ENCODE peak calls at places on chromosomes 2 and 18, in six cellular contexts. One of them, this sample, is unnamed.

GRCh38 chr2:224263571-224264043 is 138.3 kb downstream of the FAM124B start:
- DNase-seq in H9: no peak
- DNase-seq in heart right ventricle: no peak
- DNase-seq in upper lobe of right lung: no peak
- DNase-seq in PC-9: peak
- DNase-seq in Peyer's patch: no peak
- DNase-seq in this sample: no peak

GRCh38 chr2:98308068-98308467 is 38.2 kb upstream of the CNGA3 start:
- DNase-seq in upper lobe of right lung: no peak
- DNase-seq in Peyer's patch: no peak
- DNase-seq in H9: no peak
- DNase-seq in PC-9: no peak
- DNase-seq in heart right ventricle: no peak
- DNase-seq in this sample: no peak

GRCh38 chr2:172195836-172196376 is 93.2 kb upstream of the DLX2 start:
- DNase-seq in upper lobe of right lung: no peak
- DNase-seq in Peyer's patch: no peak
- DNase-seq in PC-9: peak
- DNase-seq in H9: no peak
- DNase-seq in heart right ventricle: no peak
- DNase-seq in this sample: peak

GRCh38 chr2:136874258-136874657 is 108.9 kb downstream of the THSD7B start:
- DNase-seq in H9: peak
- DNase-seq in Peyer's patch: no peak
- DNase-seq in PC-9: no peak
- DNase-seq in heart right ventricle: no peak
- DNase-seq in upper lobe of right lung: no peak
- DNase-seq in this sample: no peak

GRCh38 chr2:215826838-215827441 is 186.4 kb downstream of the MREG start:
- DNase-seq in Peyer's patch: no peak
- DNase-seq in heart right ventricle: no peak
- DNase-seq in upper lobe of right lung: no peak
- DNase-seq in PC-9: no peak
- DNase-seq in H9: no peak
- DNase-seq in this sample: no peak

GRCh38 chr2:128770143-128771080 is 451.7 kb upstream of the HS6ST1 start:
- DNase-seq in PC-9: no peak
- DNase-seq in heart right ventricle: no peak
- DNase-seq in upper lobe of right lung: peak
- DNase-seq in H9: peak
- DNase-seq in Peyer's patch: no peak
- DNase-seq in this sample: no peak

GRCh38 chr18:69969491-69969890 is 21.8 kb upstream of the CD226 start:
- DNase-seq in heart right ventricle: no peak
- DNase-seq in PC-9: no peak
- DNase-seq in upper lobe of right lung: no peak
- DNase-seq in H9: no peak
- DNase-seq in Peyer's patch: no peak
- DNase-seq in this sample: no peak

GRCh38 chr2:176646033-176646615 is 376.9 kb downstream of the MTX2 start:
- DNase-seq in heart right ventricle: no peak
- DNase-seq in Peyer's patch: no peak
- DNase-seq in H9: peak
- DNase-seq in PC-9: no peak
- DNase-seq in upper lobe of right lung: no peak
- DNase-seq in this sample: no peak

GRCh38 chr18:61926532-61926931 is 33.7 kb upstream of the RNF152 start:
- DNase-seq in PC-9: no peak
- DNase-seq in upper lobe of right lung: no peak
- DNase-seq in heart right ventricle: no peak
- DNase-seq in H9: no peak
- DNase-seq in Peyer's patch: no peak
- DNase-seq in this sample: no peak

GRCh38 chr2:74407682-74408081 is 13.7 kb downstream of the C2orf81 start:
- DNase-seq in Peyer's patch: no peak
- DNase-seq in heart right ventricle: no peak
- DNase-seq in H9: no peak
- DNase-seq in upper lobe of right lung: no peak
- DNase-seq in PC-9: no peak
- DNase-seq in this sample: no peak

GRCh38 chr2:164479460-164479859 is 141.8 kb downstream of the GRB14 start:
- DNase-seq in heart right ventricle: no peak
- DNase-seq in upper lobe of right lung: no peak
- DNase-seq in Peyer's patch: no peak
- DNase-seq in H9: peak
- DNase-seq in PC-9: peak
- DNase-seq in this sample: no peak

DNA sequence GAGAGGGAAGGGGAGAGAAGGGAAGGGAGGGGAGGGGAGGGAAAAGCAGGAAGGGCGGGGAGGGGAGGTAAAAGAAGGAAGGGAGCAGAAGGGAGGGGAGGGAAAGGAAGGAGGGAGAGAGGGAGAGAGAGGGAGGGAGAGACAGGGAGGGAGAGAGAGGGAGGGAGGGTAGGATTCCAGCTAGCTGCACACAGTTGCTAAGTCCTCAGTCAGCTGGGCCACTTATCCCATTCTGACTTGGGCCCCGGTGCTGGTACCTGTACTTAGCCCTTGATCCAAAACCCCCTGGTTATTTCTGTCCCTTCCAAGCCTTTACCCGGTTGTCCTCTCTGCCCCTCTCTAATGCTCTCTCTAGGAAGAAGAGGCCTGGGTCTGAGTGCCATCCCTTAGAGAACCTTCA is 211.4 kb downstream of the TTC32 start:
- DNase-seq in PC-9: no peak
- DNase-seq in H9: no peak
- DNase-seq in upper lobe of right lung: no peak
- DNase-seq in heart right ventricle: no peak
- DNase-seq in Peyer's patch: no peak
- DNase-seq in this sample: no peak
- H3K27ac ChIP-seq in PC-9: no peak
- H3K27ac ChIP-seq in H9: no peak
- H3K27ac ChIP-seq in upper lobe of right lung: no peak
- H3K27ac ChIP-seq in heart right ventricle: no peak
- H3K27ac ChIP-seq in Peyer's patch: no peak
- H3K27ac ChIP-seq in this sample: no peak

GRCh38 chr2:233689498-233689897 is 3.2 kb upstream of the UGT1A6 start:
- DNase-seq in H9: no peak
- DNase-seq in PC-9: peak
- DNase-seq in heart right ventricle: no peak
- DNase-seq in Peyer's patch: no peak
- DNase-seq in upper lobe of right lung: no peak
- DNase-seq in this sample: no peak

GRCh38 chr2:233691443-233692433 is 952 bp upstream of the UGT1A6 start:
- DNase-seq in Peyer's patch: no peak
- DNase-seq in upper lobe of right lung: no peak
- DNase-seq in H9: no peak
- DNase-seq in PC-9: peak
- DNase-seq in heart right ventricle: no peak
- DNase-seq in this sample: peak

GRCh38 chr2:233692648-233693047 is at the start of gene UGT1A6:
- DNase-seq in H9: no peak
- DNase-seq in heart right ventricle: no peak
- DNase-seq in upper lobe of right lung: no peak
- DNase-seq in PC-9: no peak
- DNase-seq in Peyer's patch: no peak
- DNase-seq in this sample: no peak

GRCh38 chr2:233690444-233690843 is 2.2 kb upstream of the UGT1A6 start:
- DNase-seq in heart right ventricle: no peak
- DNase-seq in upper lobe of right lung: no peak
- DNase-seq in PC-9: peak
- DNase-seq in H9: no peak
- DNase-seq in Peyer's patch: no peak
- DNase-seq in this sample: peak

GRCh38 chr2:233693963-233694362 is 1.3 kb downstream of the UGT1A6 start:
- DNase-seq in upper lobe of right lung: no peak
- DNase-seq in heart right ventricle: no peak
- DNase-seq in H9: no peak
- DNase-seq in Peyer's patch: no peak
- DNase-seq in PC-9: no peak
- DNase-seq in this sample: no peak
- H3K27ac ChIP-seq in upper lobe of right lung: no peak
- H3K27ac ChIP-seq in heart right ventricle: no peak
- H3K27ac ChIP-seq in H9: no peak
- H3K27ac ChIP-seq in Peyer's patch: no peak
- H3K27ac ChIP-seq in PC-9: peak
- H3K27ac ChIP-seq in this sample: no peak

DNA sequence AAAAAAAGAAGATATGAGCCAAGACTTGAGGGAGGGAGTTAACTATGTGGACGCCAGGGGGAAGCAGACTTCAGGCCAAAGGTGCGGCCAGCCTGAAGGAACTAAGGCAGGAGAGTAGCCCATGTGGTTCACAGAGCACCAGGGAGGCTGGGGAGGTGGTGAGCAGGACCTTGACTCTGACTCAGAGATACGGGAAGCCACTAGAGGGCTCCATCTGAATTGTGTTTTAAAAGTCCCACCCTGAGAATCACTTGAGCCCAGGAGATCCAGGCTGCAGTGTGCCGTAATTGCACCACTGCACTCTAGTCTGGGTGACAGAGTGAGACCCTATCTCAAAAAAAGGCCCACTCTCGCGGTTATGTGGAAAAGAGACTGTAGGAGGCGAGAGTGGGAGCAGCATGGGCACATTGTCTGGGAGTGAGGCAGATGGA is 12.3 kb downstream of the CEP192 start:
- DNase-seq in heart right ventricle: no peak
- DNase-seq in upper lobe of right lung: no peak
- DNase-seq in PC-9: no peak
- DNase-seq in Peyer's patch: no peak
- DNase-seq in H9: peak
- DNase-seq in this sample: no peak
- H3K27ac ChIP-seq in heart right ventricle: no peak
- H3K27ac ChIP-seq in upper lobe of right lung: no peak
- H3K27ac ChIP-seq in PC-9: no peak
- H3K27ac ChIP-seq in Peyer's patch: no peak
- H3K27ac ChIP-seq in H9: no peak
- H3K27ac ChIP-seq in this sample: no peak

GRCh38 chr2:234462218-234462992 is 34.5 kb downstream of the ARL4C start:
- DNase-seq in PC-9: no peak
- DNase-seq in upper lobe of right lung: no peak
- DNase-seq in heart right ventricle: no peak
- DNase-seq in Peyer's patch: no peak
- DNase-seq in H9: no peak
- DNase-seq in this sample: no peak

GRCh38 chr2:234467289-234467688 is 29.6 kb downstream of the ARL4C start:
- DNase-seq in heart right ventricle: no peak
- DNase-seq in Peyer's patch: no peak
- DNase-seq in H9: no peak
- DNase-seq in upper lobe of right lung: no peak
- DNase-seq in PC-9: no peak
- DNase-seq in this sample: peak

GRCh38 chr2:234459401-234460009 is 37.4 kb downstream of the ARL4C start:
- DNase-seq in PC-9: peak
- DNase-seq in upper lobe of right lung: no peak
- DNase-seq in Peyer's patch: no peak
- DNase-seq in H9: no peak
- DNase-seq in heart right ventricle: no peak
- DNase-seq in this sample: no peak

GRCh38 chr2:234464291-234464645 is 32.6 kb downstream of the ARL4C start:
- DNase-seq in heart right ventricle: no peak
- DNase-seq in PC-9: no peak
- DNase-seq in Peyer's patch: no peak
- DNase-seq in H9: no peak
- DNase-seq in upper lobe of right lung: no peak
- DNase-seq in this sample: no peak

DNA sequence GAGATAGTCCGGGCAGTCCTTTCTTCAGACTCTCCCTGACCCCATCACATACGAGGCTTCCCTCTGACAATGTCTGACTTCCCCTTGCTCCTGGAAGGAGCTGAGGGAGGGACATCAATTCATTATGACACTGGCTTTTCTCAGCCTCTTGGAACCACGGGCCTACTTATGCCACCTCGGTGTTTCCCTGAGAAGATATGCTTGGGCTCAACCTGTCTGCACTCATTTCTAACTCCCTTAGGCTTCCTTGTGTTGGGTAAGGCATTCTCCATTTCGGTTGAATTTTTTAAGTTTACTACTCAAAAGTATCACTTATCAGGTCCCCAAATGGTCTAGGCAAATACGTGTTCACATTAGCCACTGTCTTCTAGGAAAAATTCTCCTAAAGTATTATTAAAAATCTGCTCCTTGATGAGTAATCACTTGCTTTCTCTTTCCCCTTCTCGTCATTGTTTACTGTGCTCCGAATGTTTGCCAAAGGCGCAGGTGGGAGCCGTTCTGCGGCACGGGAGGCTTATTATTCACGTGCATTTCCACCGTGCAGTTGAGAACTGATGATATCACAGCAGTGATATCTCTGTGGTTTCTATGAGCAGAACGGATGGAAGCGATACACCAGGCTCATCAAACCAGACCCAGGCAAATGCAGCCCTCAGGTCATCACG is 33.1 kb downstream of the ARL4C start:
- DNase-seq in heart right ventricle: no peak
- DNase-seq in Peyer's patch: peak
- DNase-seq in upper lobe of right lung: no peak
- DNase-seq in H9: no peak
- DNase-seq in PC-9: peak
- DNase-seq in this sample: peak
- H3K27ac ChIP-seq in heart right ventricle: no peak
- H3K27ac ChIP-seq in Peyer's patch: peak
- H3K27ac ChIP-seq in upper lobe of right lung: peak
- H3K27ac ChIP-seq in H9: no peak
- H3K27ac ChIP-seq in PC-9: peak
- H3K27ac ChIP-seq in this sample: no peak

DNA sequence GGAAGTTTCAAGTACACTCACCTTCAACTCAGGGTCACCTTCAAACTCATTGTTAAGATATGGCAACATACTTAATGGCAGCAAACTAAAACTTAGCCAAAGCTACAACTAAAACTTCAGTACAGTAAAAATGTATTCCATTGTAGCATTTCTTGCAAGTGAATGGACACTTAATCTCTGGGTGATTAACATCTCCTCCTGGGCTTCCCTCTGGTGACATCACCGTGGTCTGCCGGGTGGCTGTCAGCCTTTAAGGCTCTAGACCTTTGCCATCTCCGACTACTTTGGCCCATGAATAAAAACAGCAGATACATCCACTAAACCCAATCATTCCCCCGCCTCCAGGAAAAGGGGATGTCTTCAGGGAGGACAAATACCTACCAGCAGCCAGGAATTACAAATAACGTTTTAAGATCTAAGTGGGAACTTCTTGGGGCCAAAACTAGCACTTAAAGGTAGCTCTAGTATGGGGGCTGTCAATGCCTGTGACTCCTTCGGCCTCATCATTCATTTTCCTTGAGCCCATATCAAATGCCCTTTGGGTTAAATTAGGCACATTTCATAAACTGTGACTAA is 1.2 kb downstream of the TFCP2L1 start:
- DNase-seq in PC-9: no peak
- DNase-seq in H9: no peak
- DNase-seq in heart right ventricle: no peak
- DNase-seq in Peyer's patch: no peak
- DNase-seq in upper lobe of right lung: no peak
- DNase-seq in this sample: no peak
- H3K27ac ChIP-seq in PC-9: no peak
- H3K27ac ChIP-seq in H9: no peak
- H3K27ac ChIP-seq in heart right ventricle: no peak
- H3K27ac ChIP-seq in Peyer's patch: peak
- H3K27ac ChIP-seq in upper lobe of right lung: peak
- H3K27ac ChIP-seq in this sample: peak

GRCh38 chr2:207512356-207512755 is 17.4 kb upstream of the CREB1 start:
- DNase-seq in H9: no peak
- DNase-seq in Peyer's patch: no peak
- DNase-seq in upper lobe of right lung: no peak
- DNase-seq in heart right ventricle: no peak
- DNase-seq in PC-9: no peak
- DNase-seq in this sample: no peak
- H3K27ac ChIP-seq in H9: no peak
- H3K27ac ChIP-seq in Peyer's patch: no peak
- H3K27ac ChIP-seq in upper lobe of right lung: no peak
- H3K27ac ChIP-seq in heart right ventricle: no peak
- H3K27ac ChIP-seq in PC-9: peak
- H3K27ac ChIP-seq in this sample: peak